ENCODE peak calls at places on chromosomes 12 and 14, in six cellular contexts. N is CD8-positive, alpha-beta T cell; O is uterus; H is spleen; C is stomach; V is right lobe of liver. F is an unnamed sample.

GRCh38 chr12:82174936-82175335 is 183.3 kb downstream of the CCDC59 start:
- DNase-seq in N (no peak), O (no peak), H (no peak), C (no peak), V (no peak), F (no peak)

GRCh38 chr12:1499351-1499750 is 95.0 kb downstream of the FBXL14 start:
- DNase-seq in N (no peak), O (no peak), H (no peak), C (no peak), V (no peak), F (no peak)

GRCh38 chr12:110688446-110689001 is 391 bp downstream of the HVCN1 start:
- DNase-seq in N (no peak), O (no peak), H (no peak), C (no peak), V (no peak), F (no peak)

GRCh38 chr12:57626929-57627445 is 6.0 kb downstream of the B4GALNT1 start:
- DNase-seq in N (no peak), O (no peak), H (no peak), C (no peak), V (no peak), F (no peak)

GRCh38 chr12:79420146-79420618 is 270.6 kb downstream of the PAWR start:
- DNase-seq in N (no peak), O (no peak), H (no peak), C (no peak), V (no peak), F (no peak)

GRCh38 chr14:96150214-96150613 is 54.4 kb upstream of the BDKRB2 start:
- DNase-seq in N (no peak), O (no peak), H (no peak), C (no peak), V (no peak), F (no peak)

GRCh38 chr14:70871863-70872677 is 35.2 kb upstream of the PCNX1 start:
- DNase-seq in N (no peak), O (no peak), H (no peak), C (no peak), V (no peak), F (no peak)

GRCh38 chr14:102288139-102288538 is 16.8 kb downstream of the MOK start:
- DNase-seq in N (no peak), O (no peak), H (no peak), C (no peak), V (no peak), F (no peak)

GRCh38 chr12:108332791-108333382 is 6.2 kb downstream of the CMKLR1 start:
- DNase-seq in N (no peak), O (peak; percentile 36), H (peak; percentile 81), C (no peak), V (peak; percentile 49), F (peak; percentile 82)

GRCh38 chr12:52139579-52140062 is 52.2 kb downstream of the KRT80 start:
- DNase-seq in N (no peak), O (no peak), H (peak; percentile 64), C (peak; percentile 70), V (no peak), F (no peak)

GRCh38 chr14:79246200-79246599 is 965.1 kb downstream of the DIO2 start:
- DNase-seq in N (no peak), O (no peak), H (no peak), C (no peak), V (no peak), F (no peak)

GRCh38 chr12:94077209-94077608 is 71.2 kb upstream of the PLXNC1 start:
- DNase-seq in N (no peak), O (no peak), H (no peak), C (no peak), V (no peak), F (no peak)

GRCh38 chr14:72942934-72943333 is 16.7 kb downstream of the DCAF4 start:
- DNase-seq in N (no peak), O (no peak), H (peak; percentile 49), C (no peak), V (no peak), F (no peak)

GRCh38 chr14:72941286-72941985 is 15.2 kb downstream of the DCAF4 start:
- DNase-seq in N (no peak), O (no peak), H (peak; percentile 24), C (no peak), V (no peak), F (no peak)

GRCh38 chr14:72946491-72946890 is 20.2 kb downstream of the DCAF4 start:
- DNase-seq in N (no peak), O (no peak), H (peak; percentile 28), C (no peak), V (no peak), F (no peak)

GRCh38 chr14:72945628-72946027 is 19.4 kb downstream of the DCAF4 start:
- DNase-seq in N (no peak), O (no peak), H (peak; percentile 41), C (no peak), V (no peak), F (no peak)

DNA sequence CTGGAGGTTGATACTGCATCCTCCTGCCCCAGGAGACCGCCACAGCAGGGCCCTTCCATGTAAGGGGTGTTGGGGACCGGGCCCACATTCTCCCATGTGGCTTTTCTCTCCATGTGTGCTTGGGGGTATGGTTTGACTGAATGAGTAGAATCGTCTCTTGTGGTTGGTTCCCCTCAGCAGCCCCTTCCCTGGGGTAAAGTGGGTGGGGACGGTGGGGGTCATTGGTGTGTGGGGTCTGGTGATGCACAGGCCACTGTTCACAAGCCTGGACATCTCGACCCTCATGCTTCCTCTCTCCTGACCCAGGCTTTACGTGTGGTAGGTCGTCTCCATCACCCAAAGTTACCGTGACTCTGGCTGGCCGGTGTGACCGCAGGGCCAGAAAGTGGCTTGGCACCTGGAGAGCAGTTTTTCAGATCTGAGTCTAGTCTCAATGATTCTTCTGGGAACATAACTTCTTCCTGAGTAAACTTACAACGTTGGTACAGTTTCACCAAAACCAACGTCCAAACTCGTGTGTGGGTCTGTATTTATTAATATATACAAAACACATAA is 17.7 kb downstream of the DCAF4 start:
- DNase-seq in N (no peak), O (no peak), H (peak; percentile 39), C (no peak), V (no peak), F (no peak)
- H3K36me3 ChIP-seq in N (peaks cover 28% of the 10 kb centered on the region), O (no peaks in the 10 kb centered on the region), H (peaks cover 61% of the 10 kb centered on the region), C (peaks cover 29% of the 10 kb centered on the region), V (no peaks in the 10 kb centered on the region), F (peaks cover 76% of the 10 kb centered on the region)

DNA sequence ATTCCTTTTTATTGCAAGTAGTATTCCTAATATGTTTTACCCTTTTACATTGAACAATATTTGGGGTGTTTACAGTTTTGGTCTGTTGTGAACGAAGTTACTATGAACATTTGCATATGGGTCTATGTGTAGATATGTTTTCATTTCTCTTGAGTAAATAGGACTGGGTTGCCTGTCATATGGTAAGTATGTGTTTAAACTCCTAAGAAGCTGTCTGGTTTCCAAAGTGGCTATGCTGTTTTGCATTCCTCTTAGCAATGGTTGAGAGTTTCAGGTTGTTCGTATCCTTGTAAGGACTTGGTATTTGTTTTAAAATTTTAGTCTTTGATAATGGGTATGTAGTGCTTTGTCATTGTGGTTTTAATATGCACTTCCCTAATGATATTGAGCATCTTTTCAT is 6.3 kb downstream of the METAP2 start:
- DNase-seq in N (no peak), O (no peak), H (no peak), C (no peak), V (no peak), F (no peak)
- H3K4me1 ChIP-seq in N (peaks cover 37% of the 10 kb centered on the region), O (peaks cover 3% of the 10 kb centered on the region), H (peaks cover 57% of the 10 kb centered on the region), C (peaks cover 11% of the 10 kb centered on the region), V (peaks cover 8% of the 10 kb centered on the region), F (peaks cover 48% of the 10 kb centered on the region)

GRCh38 chr12:44774815-44775411 is 101.2 kb downstream of the NELL2 start:
- DNase-seq in N (peak; percentile 61), O (no peak), H (peak; percentile 73), C (peak; percentile 42), V (no peak), F (no peak)
- TF ChIP-seq CTCF in N (peak; percentile 93), O (no peak), H (peak; percentile 26), C (peak; percentile 34), V (peak; percentile 34), F (peak; percentile 70)

GRCh38 chr12:122752464-122753212 is at the start of gene DENR:
- DNase-seq in N (peak; percentile 99), O (peak; percentile 98), H (peak; percentile 100), C (peak; percentile 99), V (peak; percentile 99), F (peak; percentile 98)

GRCh38 chr12:122749569-122750332 is 2.9 kb upstream of the DENR start:
- DNase-seq in N (no peak), O (no peak), H (no peak), C (no peak), V (no peak), F (no peak)

GRCh38 chr12:122753213-122753571 is 568 bp downstream of the DENR start:
- DNase-seq in N (no peak), O (no peak), H (no peak), C (no peak), V (no peak), F (no peak)

GRCh38 chr12:122757568-122757967 is 4.9 kb downstream of the DENR start:
- DNase-seq in N (no peak), O (no peak), H (no peak), C (no peak), V (no peak), F (no peak)

GRCh38 chr12:122754790-122755189 is 2.2 kb downstream of the DENR start:
- DNase-seq in N (no peak), O (no peak), H (no peak), C (no peak), V (no peak), F (no peak)
- H3K36me3 ChIP-seq in N (peaks cover 19% of the 10 kb centered on the region), O (no peaks in the 10 kb centered on the region), H (peaks cover 47% of the 10 kb centered on the region), C (peaks cover 29% of the 10 kb centered on the region), V (no peaks in the 10 kb centered on the region), F (peaks cover 60% of the 10 kb centered on the region)

GRCh38 chr14:53044486-53044885 is 93.6 kb upstream of the FERMT2 start:
- DNase-seq in N (no peak), O (no peak), H (no peak), C (no peak), V (no peak), F (no peak)
- H3K4me1 ChIP-seq in N (no peaks in the 10 kb centered on the region), O (no peaks in the 10 kb centered on the region), H (no peaks in the 10 kb centered on the region), C (no peaks in the 10 kb centered on the region), V (peaks cover 17% of the 10 kb centered on the region), F (peaks cover 10% of the 10 kb centered on the region)

GRCh38 chr14:91255026-91255695 is 10.7 kb upstream of the GPR68 start:
- DNase-seq in N (no peak), O (no peak), H (no peak), C (no peak), V (no peak), F (no peak)
- TF ChIP-seq CTCF in N (no peak), O (no peak), H (no peak), C (no peak), V (no peak), F (no peak)

F was measured in lower lobe of right lung.